ENCODE peak calls at places on chromosomes 13 and 19, in eight cellular contexts. P is NCI-H1417; Q is SK-N-SH; O is body of pancreas; E is EL; X is amygdala; T is AG10803; K is activated naive CD4-positive, alpha-beta T cell. B is an unnamed sample.
A peak's percentile ranks its signal among the peaks of the same experiment; 100 is the strongest.

GRCh38 chr19:13015361-13016231 is 20.3 kb downstream of the NFIX start:
- DNase-seq in K (no peak), Q (no peak), O (no peak), T (peak; percentile 78), E (no peak), P (no peak), X (no peak), B (no peak)

GRCh38 chr13:94254737-94255136 is 224.7 kb downstream of the DCT start:
- DNase-seq in O (no peak), T (peak; percentile 20), K (no peak), E (no peak), Q (no peak), P (no peak), X (no peak), B (no peak)

GRCh38 chr19:16566161-16566560 is 6.1 kb downstream of the SLC35E1 start:
- DNase-seq in P (no peak), T (no peak), X (no peak), K (peak; percentile 33), O (peak; percentile 39), Q (no peak), E (no peak), B (no peak)

GRCh38 chr19:40822161-40822560 is 23.2 kb downstream of the EGLN2 start:
- DNase-seq in E (no peak), Q (no peak), X (no peak), K (no peak), O (no peak), P (no peak), T (no peak), B (no peak)

GRCh38 chr13:60494296-60494695 is 97.3 kb downstream of the TDRD3 start:
- DNase-seq in K (no peak), O (no peak), E (no peak), Q (no peak), T (no peak), X (no peak), P (no peak), B (no peak)

GRCh38 chr13:76148926-76149325 is 512.8 kb downstream of the LMO7 start:
- DNase-seq in P (no peak), E (peak; percentile 87), X (no peak), Q (no peak), O (no peak), K (no peak), T (peak; percentile 80), B (no peak)

GRCh38 chr19:56765107-56765506 is 75.4 kb downstream of the PEG3 start:
- DNase-seq in E (no peak), T (no peak), O (peak; percentile 59), X (peak; percentile 77), P (peak; percentile 8), Q (peak; percentile 75), K (no peak), B (peak; percentile 25)

GRCh38 chr13:113862766-113863510 is 938 bp downstream of the GAS6 start:
- DNase-seq in T (peak; percentile 46), Q (peak; percentile 56), O (peak; percentile 65), X (no peak), K (no peak), P (peak; percentile 46), E (peak; percentile 40), B (peak; percentile 49)

GRCh38 chr13:30466358-30466714 is 600 bp upstream of the HMGB1 start:
- DNase-seq in X (no peak), Q (no peak), K (no peak), T (peak; percentile 4), P (no peak), E (peak; percentile 58), O (no peak), B (peak; percentile 13)

GRCh38 chr19:10508707-10509106 is 5.6 kb upstream of the KEAP1 start:
- DNase-seq in P (no peak), O (no peak), Q (no peak), T (no peak), E (no peak), K (no peak), X (no peak), B (no peak)

GRCh38 chr13:29597701-29598100 is 2.2 kb upstream of the SLC7A1 start:
- DNase-seq in P (no peak), Q (no peak), K (no peak), E (no peak), T (no peak), O (no peak), X (no peak), B (no peak)